ENCODE peak calls at places on chromosome 6, in nine cellular contexts. I is fibroblast of pulmonary artery, O is transverse colon, P is AG04450, J is Panc1, S is kidney, K is choroid plexus epithelial cell, X is mucosa of descending colon, N is psoas muscle. C is an unnamed sample.

GRCh38 chr6:124069230-124069815 is 265.7 kb downstream of the NKAIN2 start:
- DNase-seq in S (no peak), I (no peak), N (no peak), O (no peak), X (no peak), K (no peak), P (no peak), J (no peak), C (no peak)

GRCh38 chr6:92779758-92780157 is 639.6 kb downstream of the EPHA7 start:
- DNase-seq in K (peak), N (peak), S (no peak), O (no peak), P (peak), X (no peak), I (peak), J (no peak), C (no peak)

GRCh38 chr6:108168980-108169800 is 3.4 kb downstream of the NR2E1 start:
- DNase-seq in X (no peak), J (no peak), N (no peak), S (no peak), K (no peak), O (no peak), P (no peak), I (no peak), C (no peak)

GRCh38 chr6:89984926-89985743 is 90.9 kb downstream of the GJA10 start:
- DNase-seq in P (no peak), O (no peak), J (no peak), N (peak), K (peak), I (peak), X (no peak), S (peak), C (peak)

GRCh38 chr6:163398796-163399195 is 15.7 kb upstream of the QKI start:
- DNase-seq in I (no peak), N (peak), J (no peak), O (peak), X (no peak), P (no peak), K (no peak), S (no peak), C (no peak)

GRCh38 chr6:11766589-11767450 is 11.8 kb downstream of the ADTRP start:
- DNase-seq in X (no peak), O (no peak), I (peak), N (no peak), J (no peak), P (peak), K (peak), S (no peak), C (peak)

GRCh38 chr6:154754152-154754551 is 20.9 kb downstream of the SCAF8 start:
- DNase-seq in S (no peak), O (no peak), I (peak), X (no peak), P (no peak), N (no peak), K (no peak), J (no peak), C (no peak)

GRCh38 chr6:158049055-158050028 is 67.7 kb downstream of the SYNJ2 start:
- DNase-seq in I (no peak), X (peak), K (no peak), P (no peak), J (no peak), N (no peak), O (no peak), S (peak), C (no peak)

GRCh38 chr6:35634316-35634715 is 54.4 kb downstream of the FKBP5 start:
- DNase-seq in J (no peak), X (no peak), S (no peak), P (no peak), O (no peak), I (peak), K (no peak), N (peak), C (no peak)

GRCh38 chr6:154733610-154734379 is 579 bp downstream of the SCAF8 start:
- DNase-seq in N (peak), X (peak), J (no peak), P (peak), O (peak), K (peak), S (peak), I (peak), C (peak)

GRCh38 chr6:128069180-128069579 is 168.3 kb upstream of the THEMIS start:
- DNase-seq in N (no peak), P (peak), X (no peak), I (peak), O (no peak), S (no peak), J (no peak), K (peak), C (no peak)

GRCh38 chr6:37182736-37183590 is 13.0 kb downstream of the PIM1 start:
- DNase-seq in X (peak), K (no peak), S (no peak), O (peak), I (peak), J (no peak), P (no peak), N (no peak), C (no peak)
- H3K4me3 ChIP-seq in X (no peak), K (no peak), S (no peak), O (no peak), I (no peak), J (no peak), P (no peak), N (no peak), C (no peak)

GRCh38 chr6:119112856-119113530 is 34.5 kb upstream of the FAM184A start:
- DNase-seq in S (no peak), N (peak), X (no peak), P (no peak), J (no peak), I (peak), K (no peak), O (no peak), C (no peak)
- TF ChIP-seq CTCF in S (no peak), N (no peak), X (no peak), P (no peak), J (no peak), I (no peak), K (no peak), O (no peak), C (no peak)

GRCh38 chr6:110179406-110180227 is at the start of gene WASF1:
- DNase-seq in O (peak), P (peak), S (peak), X (peak), J (peak), N (peak), K (peak), I (peak), C (peak)

GRCh38 chr6:110178626-110179405 is 654 bp downstream of the WASF1 start:
- DNase-seq in I (peak), X (peak), K (peak), S (peak), J (peak), N (peak), P (no peak), O (peak), C (peak)

GRCh38 chr6:110170081-110170480 is 9.4 kb downstream of the WASF1 start:
- DNase-seq in N (no peak), K (no peak), J (no peak), O (no peak), I (no peak), P (no peak), S (peak), X (no peak), C (no peak)

DNA sequence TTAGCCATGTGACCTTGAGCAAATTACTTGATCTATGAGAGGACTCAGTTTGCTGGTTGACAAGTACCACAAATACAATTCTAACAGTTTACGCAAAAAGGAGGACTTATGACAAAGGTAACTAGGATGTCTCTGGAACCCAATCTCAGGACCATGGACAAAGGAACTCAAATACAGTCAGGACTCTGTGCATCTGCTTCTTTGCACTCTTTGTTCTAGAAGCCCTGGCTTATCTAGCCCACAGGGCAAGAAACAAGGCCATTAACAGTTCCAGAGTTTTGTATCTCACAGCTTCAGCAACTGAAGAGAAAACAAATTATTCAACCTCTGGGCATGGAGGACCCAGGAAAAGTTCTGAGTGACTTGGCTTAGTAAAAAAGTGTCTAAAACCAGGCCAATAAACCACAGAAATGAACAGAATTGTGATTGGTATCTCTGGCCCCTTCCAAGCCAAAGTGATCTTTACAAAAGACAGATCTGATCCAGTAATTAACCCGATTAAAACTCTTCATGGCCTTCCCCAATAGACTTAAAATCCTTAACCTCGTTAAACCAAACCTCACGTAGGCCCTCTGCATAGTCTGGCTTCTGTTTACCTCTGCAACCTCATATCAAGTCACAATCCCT is 5.9 kb downstream of the WASF1 start:
- DNase-seq in N (no peak), S (no peak), X (no peak), I (no peak), J (no peak), O (no peak), P (no peak), K (peak), C (no peak)
- H3K4me3 ChIP-seq in N (no peak), S (no peak), X (no peak), I (no peak), J (no peak), O (no peak), P (no peak), K (no peak), C (no peak)

DNA sequence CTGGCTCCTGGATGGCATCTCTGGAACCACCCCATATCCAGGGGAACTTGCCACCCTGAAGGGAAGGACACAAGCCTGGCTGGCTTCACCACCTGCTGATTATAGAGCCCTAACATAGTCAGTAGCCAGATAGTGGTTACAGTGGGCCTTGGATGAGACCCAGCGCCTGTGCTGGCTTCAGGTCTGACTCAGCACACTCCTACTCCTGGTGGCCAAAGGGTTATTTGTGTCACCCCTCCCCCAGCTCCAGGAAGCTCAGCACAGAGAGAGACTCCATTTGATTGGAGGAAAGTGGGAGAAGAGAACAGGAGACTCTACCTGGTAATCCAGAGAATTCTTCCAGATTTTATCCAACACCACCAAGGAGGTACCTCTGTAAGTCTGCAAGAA is 12.8 kb downstream of the SNX14 start:
- DNase-seq in J (no peak), K (peak), O (no peak), N (peak), S (no peak), I (peak), P (no peak), X (no peak), C (no peak)
- TF ChIP-seq CTCF in J (no peak), K (peak), O (no peak), N (no peak), S (no peak), I (peak), P (no peak), X (no peak), C (no peak)

DNA sequence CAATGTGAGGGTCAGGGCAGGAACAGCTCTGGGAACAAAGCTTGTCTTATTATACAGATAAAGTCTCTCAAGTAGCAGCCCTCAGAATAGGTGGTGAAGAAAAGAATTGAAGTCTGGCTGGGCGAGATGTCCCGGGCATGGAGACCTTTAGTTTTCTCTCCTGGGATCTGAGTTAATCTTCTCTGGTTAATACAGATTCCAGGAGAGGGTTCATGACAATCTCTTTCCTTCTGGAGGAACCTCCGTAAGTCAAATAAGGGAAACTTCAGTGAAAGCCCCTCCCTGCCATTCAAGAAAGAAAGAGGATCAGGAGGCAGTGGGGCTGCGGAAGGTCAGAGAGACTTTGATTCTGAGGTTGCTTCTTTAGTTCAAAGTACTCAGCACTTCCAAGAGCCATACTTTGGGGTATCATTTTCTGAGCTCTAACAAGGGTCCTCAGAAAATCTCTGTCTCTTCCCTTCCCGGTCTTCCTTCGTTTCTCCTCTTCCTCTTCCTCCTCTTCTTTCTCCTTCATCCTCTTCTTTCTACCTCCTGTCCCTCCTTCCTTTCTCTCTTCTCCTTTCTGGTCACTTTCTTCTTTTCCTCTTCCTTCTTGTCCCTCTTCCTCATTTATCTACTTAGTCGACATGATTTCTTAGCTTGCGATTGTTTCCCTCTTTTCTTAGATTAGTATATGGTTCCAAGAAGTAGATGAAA is 4.6 kb upstream of the ZNF184 start:
- DNase-seq in I (no peak), P (no peak), O (no peak), K (no peak), X (no peak), S (no peak), J (no peak), N (no peak), C (no peak)
- H3K4me3 ChIP-seq in I (peak), P (peak), O (no peak), K (peak), X (no peak), S (peak), J (peak), N (peak), C (peak)

GRCh38 chr6:38065734-38066133 is 246.2 kb downstream of the ZFAND3 start:
- DNase-seq in X (no peak), P (no peak), J (no peak), N (no peak), O (no peak), S (no peak), K (no peak), I (no peak), C (no peak)
- TF ChIP-seq CTCF in X (no peak), P (no peak), J (no peak), N (no peak), O (no peak), S (no peak), K (no peak), I (no peak), C (no peak)

GRCh38 chr6:111607279-111607678 is 1.6 kb upstream of the TRAF3IP2 start:
- DNase-seq in J (no peak), I (no peak), N (no peak), S (no peak), K (no peak), O (no peak), X (no peak), P (no peak), C (no peak)
- H3K4me3 ChIP-seq in J (no peak), I (no peak), N (peak), S (no peak), K (no peak), O (no peak), X (no peak), P (no peak), C (no peak)

GRCh38 chr6:33061987-33062386 is 11.5 kb downstream of the HLA-DPA1 start:
- DNase-seq in P (no peak), X (no peak), N (no peak), J (no peak), O (no peak), I (peak), S (no peak), K (peak), C (no peak)
- TF ChIP-seq CTCF in P (no peak), X (no peak), N (no peak), J (no peak), O (no peak), I (no peak), S (no peak), K (no peak), C (no peak)

GRCh38 chr6:166008441-166009369 is 158.9 kb downstream of the TBXT start:
- DNase-seq in O (no peak), N (no peak), X (no peak), J (no peak), I (peak), K (peak), P (no peak), S (no peak), C (no peak)

GRCh38 chr6:166010136-166010535 is 157.5 kb downstream of the TBXT start:
- DNase-seq in O (no peak), N (no peak), J (no peak), S (no peak), K (no peak), I (no peak), P (no peak), X (no peak), C (no peak)

GRCh38 chr6:166007349-166008263 is 160.0 kb downstream of the TBXT start:
- DNase-seq in K (peak), O (peak), S (peak), I (peak), J (no peak), P (no peak), N (peak), X (no peak), C (no peak)

GRCh38 chr6:166010585-166010984 is 157.1 kb downstream of the TBXT start:
- DNase-seq in O (no peak), P (no peak), K (no peak), I (no peak), X (no peak), S (no peak), N (no peak), J (no peak), C (no peak)

DNA sequence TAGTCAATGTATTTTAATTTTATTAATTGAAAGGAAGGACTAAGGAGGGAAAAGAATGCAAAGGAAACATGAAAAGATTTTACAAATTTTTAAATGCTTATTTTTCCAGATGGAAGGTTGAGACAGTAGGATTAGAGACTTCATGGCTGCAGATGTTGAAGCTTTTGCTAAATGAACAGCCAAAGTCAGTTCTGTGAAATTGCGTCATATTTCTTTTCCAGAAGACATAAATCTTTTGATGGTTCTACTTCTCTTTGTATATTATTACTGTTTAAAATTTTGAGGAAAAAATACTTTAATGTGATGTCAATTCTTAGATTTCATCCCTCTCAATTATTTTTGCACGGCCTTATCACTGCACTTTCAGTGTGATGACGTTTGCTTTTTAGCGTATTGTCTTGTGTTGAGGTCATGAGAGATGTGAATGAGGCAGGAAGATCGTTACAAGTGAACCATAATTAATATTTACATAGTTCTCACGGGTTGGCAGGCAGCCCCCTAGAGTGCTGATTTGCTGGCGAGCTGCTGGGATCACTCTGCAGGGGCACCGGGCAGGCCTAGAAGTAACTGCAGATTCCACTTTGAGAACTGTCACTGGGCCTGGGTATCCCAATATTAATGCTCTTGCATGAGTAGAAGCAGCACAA is 158.1 kb downstream of the TBXT start:
- DNase-seq in P (no peak), I (no peak), K (no peak), O (no peak), X (no peak), N (no peak), J (no peak), S (no peak), C (no peak)
- H3K4me3 ChIP-seq in P (peak), I (peak), K (peak), O (no peak), X (no peak), N (no peak), J (no peak), S (no peak), C (no peak)

DNA sequence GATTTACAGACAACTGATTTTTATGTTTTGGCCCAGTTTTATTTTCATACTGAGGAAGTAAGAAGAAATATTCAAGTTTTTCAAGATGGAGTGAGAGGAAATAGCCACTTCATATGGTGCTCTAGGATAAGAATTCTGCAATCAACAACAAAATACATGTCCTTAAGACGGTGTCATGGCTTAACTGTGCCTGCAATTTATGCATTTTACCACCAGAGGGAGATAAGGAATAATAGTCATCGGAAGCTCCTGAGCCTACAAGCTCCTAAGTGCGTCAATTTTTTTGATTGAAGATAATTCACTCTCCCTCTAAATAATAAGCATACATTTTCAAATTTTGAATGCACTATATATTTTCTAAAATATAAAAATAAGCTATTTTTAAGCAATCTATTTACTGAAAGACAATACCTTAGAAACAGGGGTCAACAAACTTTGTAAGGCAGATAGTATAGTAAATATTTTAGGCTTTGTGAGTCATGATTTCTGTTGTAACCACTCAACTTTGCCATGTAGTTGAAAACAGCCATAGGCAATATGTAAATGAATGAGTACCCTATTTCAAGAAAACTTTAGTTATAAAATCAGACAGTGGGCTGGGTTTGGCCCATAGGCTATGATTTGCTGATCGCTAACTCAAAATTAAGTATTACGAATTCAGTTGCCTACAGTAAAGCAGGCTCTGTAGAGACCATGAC is 230.9 kb upstream of the DTNBP1 start:
- DNase-seq in N (no peak), K (peak), I (peak), J (no peak), O (no peak), X (no peak), P (no peak), S (no peak), C (peak)
- TF ChIP-seq CTCF in N (peak), K (peak), I (peak), J (peak), O (peak), X (peak), P (peak), S (no peak), C (peak)

C was measured in HFF-Myc.